ENCODE peak calls at places on chromosomes 6 and 20, in five cellular contexts. N, Z, K, L and G are unnamed samples.

GRCh38 chr6:21476054-21476552 is 117.4 kb upstream of the SOX4 start:
- ATAC-seq in L (no peak), Z (no peak), K (no peak), N (no peak), G (no peak)

GRCh38 chr6:17725083-17725482 is 18.4 kb upstream of the NUP153 start:
- ATAC-seq in N (peak), K (peak), L (peak), Z (no peak), G (peak)

GRCh38 chr6:36056178-36056577 is 28.6 kb downstream of the MAPK14 start:
- ATAC-seq in N (no peak), L (no peak), Z (no peak), K (no peak), G (no peak)

GRCh38 chr20:61170921-61171320 is 81.1 kb upstream of the CDH4 start:
- ATAC-seq in N (no peak), Z (no peak), L (no peak), K (no peak), G (no peak)

GRCh38 chr6:27214126-27214601 is 33.3 kb upstream of the PRSS16 start:
- ATAC-seq in N (no peak), L (peak), K (no peak), Z (no peak), G (no peak)

GRCh38 chr6:79969784-79970183 is 22.4 kb upstream of the ELOVL4 start:
- ATAC-seq in N (no peak), K (no peak), L (no peak), Z (no peak), G (no peak)

GRCh38 chr6:358432-358831 is 33.1 kb upstream of the IRF4 start:
- ATAC-seq in Z (no peak), K (peak), N (no peak), L (no peak), G (no peak)

GRCh38 chr6:35730745-35731413 is 6.0 kb upstream of the ARMC12 start:
- ATAC-seq in N (no peak), Z (peak), L (no peak), K (peak), G (no peak)

GRCh38 chr20:41631826-41632225 is 13.6 kb upstream of the CHD6 start:
- ATAC-seq in N (peak), K (no peak), L (peak), Z (no peak), G (no peak)

GRCh38 chr6:157658301-157658700 is 164.7 kb upstream of the SNX9 start:
- ATAC-seq in K (no peak), N (no peak), L (no peak), Z (no peak), G (no peak)

GRCh38 chr6:109048176-109048575 is 46.5 kb downstream of the SESN1 start:
- ATAC-seq in K (no peak), N (no peak), Z (no peak), L (no peak), G (no peak)

GRCh38 chr6:30836431-30836866 is 47.9 kb upstream of the DDR1 start:
- ATAC-seq in N (peak), K (no peak), Z (no peak), L (no peak), G (peak)
- TF ChIP-seq EP300 in N (no peak), K (no peak), Z (no peak), L (no peak), G (no peak)

GRCh38 chr6:41504526-41505021 is 41.6 kb upstream of the FOXP4 start:
- ATAC-seq in K (no peak), N (peak), Z (peak), L (no peak), G (peak)

GRCh38 chr6:41503435-41503768 is 42.8 kb upstream of the FOXP4 start:
- ATAC-seq in N (no peak), Z (no peak), K (no peak), L (no peak), G (no peak)

GRCh38 chr6:41502607-41503434 is 43.4 kb upstream of the FOXP4 start:
- ATAC-seq in K (peak), Z (no peak), L (no peak), N (no peak), G (no peak)

GRCh38 chr6:41503841-41504525 is 42.2 kb upstream of the FOXP4 start:
- ATAC-seq in K (peak), N (peak), L (no peak), Z (peak), G (no peak)

GRCh38 chr6:41505084-41506049 is 40.8 kb upstream of the FOXP4 start:
- ATAC-seq in Z (peak), N (peak), K (no peak), L (peak), G (peak)
- H3K4me3 ChIP-seq in Z (peak), N (peak), K (no peak), L (no peak), G (peak)

GRCh38 chr6:29792123-29793035 is 35.2 kb upstream of the HLA-G start:
- ATAC-seq in Z (peak), L (peak), N (peak), K (no peak), G (peak)
- TF ChIP-seq POLR2AphosphoS5 in Z (no peak), L (no peak), N (peak), K (no peak), G (no peak)

DNA sequence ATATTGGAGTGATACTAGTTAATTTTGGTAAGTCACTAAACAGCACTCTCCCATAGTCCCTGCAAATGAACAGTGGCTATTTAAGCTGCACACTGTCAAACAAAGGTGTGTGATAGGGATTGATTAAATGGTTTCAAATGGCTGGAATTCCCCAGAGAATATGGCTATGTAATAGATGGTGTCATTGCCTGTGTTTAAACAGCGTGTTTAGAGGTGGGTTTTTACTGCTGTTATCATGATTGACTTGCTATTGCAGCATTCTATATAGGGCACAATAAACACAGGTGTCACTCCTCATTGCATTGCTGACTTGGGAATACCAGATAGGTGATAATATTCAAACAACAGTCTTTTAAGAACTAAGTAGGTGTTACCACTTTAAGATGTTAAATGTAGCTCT is 171.7 kb upstream of the MAN1A1 start:
- ATAC-seq in K (no peak), L (peak), Z (no peak), N (no peak), G (no peak)
- TF ChIP-seq EP300 in K (no peak), L (no peak), Z (no peak), N (no peak), G (no peak)

GRCh38 chr6:44561062-44561591 is 173.6 kb downstream of the CDC5L start:
- ATAC-seq in L (no peak), Z (no peak), K (no peak), N (no peak), G (no peak)
- H3K4me3 ChIP-seq in L (no peak), Z (no peak), K (no peak), N (peak), G (no peak)

DNA sequence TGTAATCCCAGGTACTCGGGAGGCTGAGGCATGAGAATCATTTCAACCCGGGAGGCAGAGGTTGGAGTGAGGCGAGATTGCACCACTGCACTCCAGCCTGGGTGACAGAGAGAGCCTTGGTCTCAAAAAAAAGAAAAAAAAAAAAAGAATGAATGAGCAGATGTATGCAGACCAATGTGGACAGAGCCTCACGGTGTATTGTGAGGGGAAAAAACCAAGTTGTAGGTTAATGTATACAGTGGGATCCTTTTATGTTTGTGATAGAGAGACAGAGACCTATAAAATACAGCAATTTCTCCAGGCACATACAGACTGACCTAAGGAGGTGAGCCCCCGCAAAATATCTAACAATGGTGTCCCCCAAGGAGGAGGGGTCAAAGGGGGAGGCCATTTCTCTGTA is 11.7 kb downstream of the TGM2 start:
- ATAC-seq in L (no peak), N (no peak), Z (no peak), K (no peak), G (no peak)
- TF ChIP-seq POLR2AphosphoS5 in L (no peak), N (no peak), Z (no peak), K (no peak), G (no peak)